ENCODE peak calls at places on chromosome 21, in eight cellular contexts. G, B, T, J, C, I, V and M are unnamed samples.

GRCh38 chr21:16536661-16537359 is 807.0 kb downstream of the USP25 start:
- DNase-seq in I (no peak), G (no peak), J (no peak), B (no peak), C (no peak), T (no peak), V (no peak), M (no peak)

GRCh38 chr21:16811011-16811410 is 701.8 kb upstream of the CXADR start:
- DNase-seq in I (no peak), C (no peak), B (no peak), G (no peak), T (no peak), J (no peak), V (peak; percentile 11), M (no peak)

GRCh38 chr21:45788198-45788597 is 144.7 kb downstream of the PCBP3 start:
- DNase-seq in B (no peak), V (no peak), C (no peak), T (no peak), J (no peak), I (no peak), G (no peak), M (no peak)

GRCh38 chr21:26572668-26573381 is at the start of gene CYYR1:
- DNase-seq in V (no peak), G (no peak), J (peak; percentile 60), C (peak; percentile 56), B (no peak), T (no peak), I (no peak), M (peak; percentile 33)

GRCh38 chr21:44785620-44786344 is 15.8 kb downstream of the UBE2G2 start:
- DNase-seq in G (no peak), T (no peak), V (no peak), I (no peak), B (no peak), C (no peak), J (no peak), M (no peak)

GRCh38 chr21:31641416-31641922 is 18.0 kb upstream of the SOD1 start:
- DNase-seq in B (no peak), T (no peak), C (no peak), V (no peak), J (no peak), I (no peak), G (no peak), M (no peak)

GRCh38 chr21:46634966-46635323 is 529 bp upstream of the PRMT2 start:
- DNase-seq in T (peak; percentile 83), B (peak; percentile 39), V (peak; percentile 73), I (no peak), J (no peak), C (no peak), G (peak; percentile 81), M (no peak)

GRCh38 chr21:36661511-36662309 is 37.2 kb upstream of the SIM2 start:
- DNase-seq in J (peak; percentile 33), B (no peak), G (peak; percentile 35), T (peak; percentile 4), V (no peak), I (peak; percentile 23), C (no peak), M (no peak)

GRCh38 chr21:26801524-26801923 is 43.7 kb downstream of the ADAMTS1 start:
- DNase-seq in G (peak; percentile 48), B (no peak), C (no peak), T (peak; percentile 45), I (no peak), V (peak; percentile 87), J (no peak), M (no peak)

GRCh38 chr21:15804247-15804985 is 74.6 kb downstream of the USP25 start:
- DNase-seq in V (no peak), T (no peak), G (no peak), C (no peak), J (no peak), I (no peak), B (no peak), M (no peak)

GRCh38 chr21:17697474-17697873 is 84.8 kb upstream of the BTG3 start:
- DNase-seq in I (no peak), J (no peak), G (no peak), C (no peak), B (no peak), V (no peak), T (no peak), M (no peak)

GRCh38 chr21:15495965-15496364 is 233.8 kb upstream of the USP25 start:
- DNase-seq in I (no peak), J (no peak), T (no peak), C (no peak), G (peak; percentile 27), V (no peak), B (no peak), M (no peak)

GRCh38 chr21:32248616-32249550 is 30.0 kb downstream of the MIS18A start:
- DNase-seq in G (no peak), B (no peak), T (no peak), C (no peak), J (no peak), I (no peak), V (no peak), M (no peak)

GRCh38 chr21:37231247-37231645 is 35.9 kb downstream of the VPS26C start:
- DNase-seq in B (no peak), T (no peak), J (no peak), V (no peak), I (no peak), C (no peak), G (no peak), M (no peak)

GRCh38 chr21:45588086-45588825 is 46.0 kb upstream of the SLC19A1 start:
- DNase-seq in C (no peak), T (no peak), G (no peak), V (no peak), I (no peak), B (no peak), J (no peak), M (no peak)

GRCh38 chr21:16124397-16125130 is 394.8 kb downstream of the USP25 start:
- DNase-seq in C (no peak), T (peak; percentile 82), B (no peak), J (no peak), V (peak; percentile 90), G (peak; percentile 48), I (no peak), M (no peak)

GRCh38 chr21:46061063-46061462 is 36.8 kb upstream of the COL6A2 start:
- DNase-seq in I (no peak), J (no peak), G (no peak), B (no peak), T (no peak), V (no peak), C (no peak), M (no peak)

DNA sequence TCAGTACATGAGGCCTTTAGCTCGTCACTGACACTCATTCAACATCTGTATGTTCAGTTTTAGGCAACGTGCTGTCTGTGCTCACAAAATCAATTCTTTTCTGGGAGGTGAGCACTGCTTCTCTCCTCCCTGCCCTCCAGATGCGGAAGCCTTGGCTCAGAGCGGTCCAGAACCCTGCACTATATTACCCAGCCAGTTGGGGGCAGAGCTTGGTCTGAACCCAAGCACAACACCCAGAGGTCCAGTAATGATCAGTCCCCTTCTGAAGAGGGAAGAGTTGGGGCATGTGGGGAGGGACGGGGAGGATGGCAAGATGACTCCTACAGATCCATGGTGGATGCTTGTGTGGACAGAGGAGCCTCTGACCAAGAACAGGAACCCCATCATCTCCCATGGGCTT is 5.6 kb upstream of the DSCAM start:
- DNase-seq in C (no peak), I (no peak), J (no peak), G (no peak), B (no peak), T (no peak), V (no peak), M (no peak)
- TF ChIP-seq CTCF in C (no peak), I (peak; percentile 15), J (no peak), G (no peak), B (no peak), T (peak; percentile 20), V (no peak), M (no peak)

DNA sequence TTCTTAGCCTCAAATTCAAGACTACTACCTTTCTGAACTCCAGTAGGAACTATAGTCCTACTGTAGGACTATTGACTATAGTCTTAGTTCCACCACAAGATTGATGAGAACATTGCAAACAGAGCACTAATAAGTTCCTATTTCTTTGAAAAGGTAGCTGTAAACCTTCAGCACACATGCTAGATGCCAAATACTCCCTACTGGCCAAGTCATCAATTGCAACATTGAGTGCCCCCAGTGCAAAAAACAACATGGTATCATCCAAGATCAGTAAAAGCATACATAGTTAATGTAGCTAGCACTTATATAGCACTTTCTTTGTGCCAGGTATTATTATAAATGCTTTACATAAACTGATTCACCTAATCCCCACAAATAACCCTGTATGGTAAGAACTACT is 99.8 kb downstream of the MRPL39 start:
- DNase-seq in C (no peak), I (no peak), V (no peak), B (no peak), G (no peak), J (no peak), T (no peak), M (no peak)
- TF ChIP-seq CTCF in C (no peak), I (no peak), V (no peak), B (peak; percentile 31), G (peak; percentile 31), J (no peak), T (peak; percentile 28), M (no peak)

DNA sequence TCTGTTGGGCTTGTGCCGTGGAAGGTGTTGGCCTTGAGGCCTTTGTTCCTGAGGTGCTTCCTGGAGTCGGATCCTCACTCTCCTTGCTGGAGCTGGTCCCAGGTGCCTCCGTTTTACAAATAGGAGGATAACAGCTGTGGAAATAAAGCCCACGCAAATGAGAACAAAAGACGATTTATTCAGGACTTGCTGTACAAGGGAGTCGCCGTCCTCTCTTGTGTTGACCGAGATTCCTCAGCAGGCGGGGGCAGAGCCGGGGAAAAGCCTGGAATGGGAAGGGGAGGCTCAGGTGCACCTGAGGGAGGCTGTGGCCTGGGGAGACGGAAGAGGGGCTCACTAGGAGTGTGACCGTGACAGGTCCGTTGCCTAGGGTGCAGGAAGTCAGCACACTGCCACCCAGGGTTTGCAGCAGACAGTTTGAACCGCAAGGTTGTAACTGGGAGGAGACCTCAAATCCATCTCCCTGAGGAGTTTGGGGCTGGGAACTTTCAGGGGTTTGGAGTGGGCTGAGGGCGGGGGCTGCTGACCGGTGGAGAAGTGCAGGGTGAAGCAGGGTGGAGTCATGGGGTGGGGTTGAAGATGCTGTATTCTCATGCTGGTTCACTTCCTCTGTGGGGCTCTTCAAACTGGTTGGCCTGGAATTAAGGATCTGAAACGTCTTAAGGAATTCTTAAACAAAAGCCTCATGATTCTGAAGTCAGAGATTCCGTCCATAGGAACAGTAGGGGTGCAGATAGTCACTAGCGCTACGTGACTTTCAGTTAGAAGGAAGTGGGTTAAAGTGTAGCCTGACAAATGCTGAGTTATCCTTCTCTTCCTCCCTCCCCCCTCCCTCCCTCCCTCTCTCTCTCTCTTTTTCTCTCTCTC is 2.6 kb upstream of the CSTB start:
- DNase-seq in B (no peak), T (no peak), G (no peak), I (no peak), C (no peak), J (no peak), V (no peak), M (no peak)
- TF ChIP-seq CTCF in B (no peak), T (no peak), G (no peak), I (no peak), C (no peak), J (no peak), V (no peak), M (no peak)

DNA sequence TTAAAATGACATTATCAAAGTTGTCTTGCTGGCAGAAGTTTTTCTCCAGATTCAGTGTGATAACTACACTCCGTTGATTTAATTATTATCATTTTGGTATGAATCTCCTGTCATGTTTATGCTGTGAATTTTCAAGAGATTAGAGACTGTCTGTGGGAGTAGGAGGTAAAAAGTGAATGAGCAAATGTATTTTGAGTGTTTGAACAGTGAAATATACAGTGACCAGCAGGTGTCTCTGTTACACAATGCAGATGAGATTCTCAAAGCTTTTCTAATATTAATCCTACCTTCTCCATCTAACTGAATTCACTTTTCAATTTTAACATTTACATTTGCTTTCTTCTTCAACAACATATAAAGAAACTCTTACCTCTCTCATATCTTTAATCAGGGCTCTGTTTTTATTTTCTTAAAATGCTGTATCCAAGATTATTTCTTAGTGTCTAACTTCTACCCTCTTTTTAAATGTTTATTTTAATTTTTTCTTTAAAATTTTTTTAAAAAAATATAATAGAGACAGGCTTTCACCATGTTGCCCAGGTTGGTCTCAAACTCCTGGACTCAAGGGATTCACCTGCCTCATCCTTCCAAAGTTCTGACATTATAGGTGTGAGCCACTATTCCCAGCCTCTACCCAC is 20.9 kb upstream of the HSPA13 start:
- DNase-seq in B (peak; percentile 37), J (no peak), I (no peak), C (no peak), T (peak; percentile 19), G (peak; percentile 31), V (peak; percentile 11), M (no peak)
- TF ChIP-seq CTCF in B (peak; percentile 28), J (peak; percentile 80), I (peak; percentile 59), C (peak; percentile 71), T (peak; percentile 83), G (peak; percentile 52), V (peak; percentile 50), M (peak; percentile 43)